ENCODE peak calls at places on chromosomes 7 and 10, in five cellular contexts. One of them, this sample, is unnamed.

GRCh38 chr10:124152781-124153600 is 59.6 kb upstream of the CHST15 start:
- DNase-seq in H9: peak
- DNase-seq in WTC11: no peak
- DNase-seq in fibroblast of lung: peak
- DNase-seq in adrenal gland: peak
- DNase-seq in this sample: no peak

GRCh38 chr10:113844091-113844490 is 9.8 kb downstream of the DCLRE1A start:
- DNase-seq in fibroblast of lung: no peak
- DNase-seq in H9: no peak
- DNase-seq in WTC11: no peak
- DNase-seq in adrenal gland: no peak
- DNase-seq in this sample: no peak

GRCh38 chr10:124254519-124254918 is 161.1 kb upstream of the CHST15 start:
- DNase-seq in WTC11: no peak
- DNase-seq in adrenal gland: no peak
- DNase-seq in H9: no peak
- DNase-seq in fibroblast of lung: no peak
- DNase-seq in this sample: no peak

GRCh38 chr10:69738071-69738470 is 63.6 kb upstream of the COL13A1 start:
- DNase-seq in H9: no peak
- DNase-seq in fibroblast of lung: no peak
- DNase-seq in WTC11: no peak
- DNase-seq in adrenal gland: no peak
- DNase-seq in this sample: no peak

GRCh38 chr10:19592276-19592675 is 224.0 kb upstream of the PLXDC2 start:
- DNase-seq in fibroblast of lung: peak
- DNase-seq in adrenal gland: peak
- DNase-seq in WTC11: no peak
- DNase-seq in H9: no peak
- DNase-seq in this sample: no peak

GRCh38 chr7:79272066-79272669 is 181.3 kb downstream of the MAGI2 start:
- DNase-seq in H9: no peak
- DNase-seq in adrenal gland: no peak
- DNase-seq in fibroblast of lung: peak
- DNase-seq in WTC11: no peak
- DNase-seq in this sample: no peak

GRCh38 chr7:116139007-116139406 is 71.3 kb upstream of the TES start:
- DNase-seq in adrenal gland: no peak
- DNase-seq in fibroblast of lung: peak
- DNase-seq in H9: no peak
- DNase-seq in WTC11: no peak
- DNase-seq in this sample: no peak

GRCh38 chr7:107208046-107208458 is 39.2 kb downstream of the HBP1 start:
- DNase-seq in adrenal gland: no peak
- DNase-seq in fibroblast of lung: no peak
- DNase-seq in WTC11: no peak
- DNase-seq in H9: no peak
- DNase-seq in this sample: no peak

GRCh38 chr7:2509298-2509906 is 10.2 kb upstream of the LFNG start:
- DNase-seq in adrenal gland: no peak
- DNase-seq in WTC11: no peak
- DNase-seq in fibroblast of lung: no peak
- DNase-seq in H9: no peak
- DNase-seq in this sample: no peak

GRCh38 chr7:158278745-158279320 is 308.8 kb downstream of the PTPRN2 start:
- DNase-seq in fibroblast of lung: no peak
- DNase-seq in H9: peak
- DNase-seq in WTC11: peak
- DNase-seq in adrenal gland: no peak
- DNase-seq in this sample: no peak

GRCh38 chr10:31999836-32000235 is 56.4 kb downstream of the KIF5B start:
- DNase-seq in H9: no peak
- DNase-seq in fibroblast of lung: no peak
- DNase-seq in WTC11: no peak
- DNase-seq in adrenal gland: no peak
- DNase-seq in this sample: no peak

GRCh38 chr7:111138196-111138569 is 47.3 kb downstream of the LRRN3 start:
- DNase-seq in WTC11: no peak
- DNase-seq in fibroblast of lung: peak
- DNase-seq in adrenal gland: peak
- DNase-seq in H9: no peak
- DNase-seq in this sample: no peak

GRCh38 chr7:30237271-30237695 is 47.1 kb upstream of the ZNRF2 start:
- DNase-seq in fibroblast of lung: no peak
- DNase-seq in adrenal gland: peak
- DNase-seq in WTC11: no peak
- DNase-seq in H9: no peak
- DNase-seq in this sample: no peak

GRCh38 chr7:517848-518629 is 1.6 kb downstream of the PDGFA start:
- DNase-seq in WTC11: peak
- DNase-seq in fibroblast of lung: peak
- DNase-seq in adrenal gland: peak
- DNase-seq in H9: no peak
- DNase-seq in this sample: no peak

GRCh38 chr10:59907537-59907917 is 1.2 kb upstream of the CCDC6 start:
- DNase-seq in H9: no peak
- DNase-seq in fibroblast of lung: no peak
- DNase-seq in WTC11: no peak
- DNase-seq in adrenal gland: no peak
- DNase-seq in this sample: no peak

GRCh38 chr7:41313171-41313570 is 389.7 kb downstream of the INHBA start:
- DNase-seq in H9: no peak
- DNase-seq in WTC11: no peak
- DNase-seq in adrenal gland: no peak
- DNase-seq in fibroblast of lung: no peak
- DNase-seq in this sample: no peak

GRCh38 chr7:55172161-55172560 is 153.3 kb downstream of the EGFR start:
- DNase-seq in H9: no peak
- DNase-seq in fibroblast of lung: no peak
- DNase-seq in adrenal gland: no peak
- DNase-seq in WTC11: no peak
- DNase-seq in this sample: no peak

GRCh38 chr7:74584160-74584954 is 73.2 kb upstream of the GTF2I start:
- DNase-seq in adrenal gland: no peak
- DNase-seq in H9: no peak
- DNase-seq in fibroblast of lung: no peak
- DNase-seq in WTC11: no peak
- DNase-seq in this sample: no peak

GRCh38 chr7:824106-824505 is 8.2 kb upstream of the SUN1 start:
- DNase-seq in fibroblast of lung: no peak
- DNase-seq in WTC11: no peak
- DNase-seq in adrenal gland: no peak
- DNase-seq in H9: no peak
- DNase-seq in this sample: no peak

GRCh38 chr7:158836692-158837091 is 7.4 kb upstream of the ESYT2 start:
- DNase-seq in adrenal gland: no peak
- DNase-seq in H9: no peak
- DNase-seq in fibroblast of lung: no peak
- DNase-seq in WTC11: no peak
- DNase-seq in this sample: no peak

GRCh38 chr7:54705436-54705835 is 53.6 kb downstream of the SEC61G start:
- DNase-seq in H9: no peak
- DNase-seq in fibroblast of lung: peak
- DNase-seq in WTC11: no peak
- DNase-seq in adrenal gland: peak
- DNase-seq in this sample: no peak

GRCh38 chr10:2839081-2839725 is 228.1 kb upstream of the PFKP start:
- DNase-seq in H9: peak
- DNase-seq in adrenal gland: peak
- DNase-seq in fibroblast of lung: no peak
- DNase-seq in WTC11: peak
- DNase-seq in this sample: no peak
- TF ChIP-seq CTCF in H9: peak
- TF ChIP-seq CTCF in adrenal gland: peak
- TF ChIP-seq CTCF in fibroblast of lung: no peak
- TF ChIP-seq CTCF in WTC11: peak
- TF ChIP-seq CTCF in this sample: peak

DNA sequence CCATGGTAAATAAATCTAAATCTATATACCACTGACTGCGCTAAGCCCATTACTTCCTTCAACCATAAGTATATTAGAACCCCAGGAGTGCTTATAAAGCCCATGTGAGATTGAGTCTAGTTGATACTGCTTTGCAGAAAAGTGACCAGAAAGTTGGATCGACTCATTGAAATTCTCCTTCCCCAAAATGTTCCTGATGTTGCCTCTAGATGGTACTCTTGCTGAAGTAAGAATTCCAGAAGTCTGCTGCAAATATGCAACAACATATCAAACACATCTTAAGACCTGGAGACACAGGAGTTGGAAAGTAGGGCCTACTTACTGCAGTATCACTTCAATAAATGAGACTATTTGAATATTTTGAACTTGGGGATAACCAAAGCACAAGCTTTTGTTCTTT is 550.8 kb downstream of the IPMK start:
- DNase-seq in adrenal gland: no peak
- DNase-seq in fibroblast of lung: peak
- DNase-seq in WTC11: no peak
- DNase-seq in H9: no peak
- DNase-seq in this sample: no peak
- TF ChIP-seq CTCF in adrenal gland: peak
- TF ChIP-seq CTCF in fibroblast of lung: peak
- TF ChIP-seq CTCF in WTC11: no peak
- TF ChIP-seq CTCF in H9: peak
- TF ChIP-seq CTCF in this sample: peak

GRCh38 chr7:48416327-48416908 is 245.2 kb downstream of the ABCA13 start:
- DNase-seq in H9: no peak
- DNase-seq in fibroblast of lung: no peak
- DNase-seq in adrenal gland: no peak
- DNase-seq in WTC11: no peak
- DNase-seq in this sample: no peak
- TF ChIP-seq CTCF in H9: no peak
- TF ChIP-seq CTCF in fibroblast of lung: no peak
- TF ChIP-seq CTCF in adrenal gland: no peak
- TF ChIP-seq CTCF in WTC11: no peak
- TF ChIP-seq CTCF in this sample: no peak

DNA sequence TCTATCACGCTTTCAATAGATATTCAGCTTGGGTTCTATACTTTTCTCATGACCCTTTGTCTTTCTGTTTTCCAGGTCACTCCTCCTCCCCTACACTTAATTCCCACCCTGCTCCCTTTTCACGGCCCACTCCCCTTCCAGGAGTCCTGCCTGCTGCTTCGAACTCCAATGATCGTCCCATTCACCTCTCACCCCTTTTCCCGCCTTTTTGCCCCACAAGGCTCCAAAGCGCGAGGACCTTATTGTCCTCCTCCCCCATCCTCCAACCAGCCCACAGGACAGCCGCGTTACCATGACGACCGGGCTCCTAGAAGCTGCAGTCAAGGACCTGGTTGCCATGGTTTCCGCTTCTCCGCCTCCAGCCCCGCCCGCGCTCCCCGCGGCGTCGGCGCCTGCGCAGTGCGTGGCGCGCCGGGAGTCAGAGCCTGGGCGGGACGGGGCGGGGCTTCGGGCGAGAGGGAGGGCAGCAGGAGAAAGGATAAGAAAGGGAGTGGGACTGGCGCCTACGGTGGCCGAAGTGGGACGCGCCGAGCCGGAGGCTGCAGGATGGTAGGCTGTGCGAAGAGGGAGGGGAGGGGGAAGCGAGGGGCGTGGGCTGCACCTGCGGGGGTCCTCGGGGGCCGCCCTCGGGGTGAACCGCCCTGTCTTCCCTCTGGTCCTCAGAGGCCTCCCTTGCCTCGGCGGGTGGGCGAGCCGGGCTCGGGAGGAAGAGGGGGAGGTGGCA is at the start of gene AP1S1:
- DNase-seq in fibroblast of lung: peak
- DNase-seq in H9: peak
- DNase-seq in WTC11: peak
- DNase-seq in adrenal gland: peak
- DNase-seq in this sample: peak
- TF ChIP-seq CTCF in fibroblast of lung: no peak
- TF ChIP-seq CTCF in H9: no peak
- TF ChIP-seq CTCF in WTC11: no peak
- TF ChIP-seq CTCF in adrenal gland: no peak
- TF ChIP-seq CTCF in this sample: no peak

GRCh38 chr7:52261052-52261451 is 774.4 kb upstream of the POM121L12 start:
- DNase-seq in fibroblast of lung: no peak
- DNase-seq in H9: no peak
- DNase-seq in adrenal gland: no peak
- DNase-seq in WTC11: no peak
- DNase-seq in this sample: no peak

GRCh38 chr7:52257890-52258289 is 777.5 kb upstream of the POM121L12 start:
- DNase-seq in H9: no peak
- DNase-seq in WTC11: no peak
- DNase-seq in adrenal gland: no peak
- DNase-seq in fibroblast of lung: no peak
- DNase-seq in this sample: no peak

GRCh38 chr7:52254396-52255025 is 780.9 kb upstream of the POM121L12 start:
- DNase-seq in adrenal gland: no peak
- DNase-seq in H9: no peak
- DNase-seq in fibroblast of lung: no peak
- DNase-seq in WTC11: no peak
- DNase-seq in this sample: no peak

GRCh38 chr7:52260046-52260665 is 775.3 kb upstream of the POM121L12 start:
- DNase-seq in adrenal gland: no peak
- DNase-seq in WTC11: peak
- DNase-seq in H9: peak
- DNase-seq in fibroblast of lung: no peak
- DNase-seq in this sample: no peak
- TF ChIP-seq CTCF in adrenal gland: peak
- TF ChIP-seq CTCF in WTC11: peak
- TF ChIP-seq CTCF in H9: peak
- TF ChIP-seq CTCF in fibroblast of lung: no peak
- TF ChIP-seq CTCF in this sample: no peak

This sample was measured in chondrocyte.